ENCODE peak calls at places on chromosomes 2 and 18, in seven cellular contexts. H is mammary epithelial cell; W is SK-N-SH; D is tibial artery; P is H9; I is CD4-positive, alpha-beta memory T cell; T is uterus. X is an unnamed sample. For H3K4me1, the result is how much of the 10 kb centered on the place peaks cover.

GRCh38 chr2:100250645-100251044 is 71.7 kb downstream of the LONRF2 start:
- DNase-seq in H (no peak), W (no peak), D (no peak), P (no peak), I (no peak), T (no peak), X (no peak)

GRCh38 chr2:221502270-221502973 is 69.7 kb downstream of the EPHA4 start:
- DNase-seq in H (peak), W (no peak), D (no peak), P (no peak), I (no peak), T (no peak), X (no peak)

GRCh38 chr2:207640661-207641060 is 15.5 kb upstream of the METTL21A start:
- DNase-seq in H (no peak), W (no peak), D (no peak), P (no peak), I (no peak), T (no peak), X (no peak)

GRCh38 chr18:58838946-58839345 is 25.7 kb upstream of the ZNF532 start:
- DNase-seq in H (no peak), W (no peak), D (no peak), P (no peak), I (no peak), T (no peak), X (no peak)

GRCh38 chr2:200276472-200276871 is 30.0 kb upstream of the SPATS2L start:
- DNase-seq in H (no peak), W (no peak), D (no peak), P (no peak), I (no peak), T (no peak), X (no peak)

GRCh38 chr2:25567406-25567805 is 106.0 kb downstream of the DTNB start:
- DNase-seq in H (peak), W (peak), D (no peak), P (no peak), I (no peak), T (no peak), X (no peak)

GRCh38 chr2:20930928-20931327 is 108.0 kb upstream of the LDAH start:
- DNase-seq in H (peak), W (no peak), D (no peak), P (no peak), I (no peak), T (no peak), X (no peak)

GRCh38 chr18:79399275-79400081 is 3.7 kb downstream of the NFATC1 start:
- DNase-seq in H (no peak), W (no peak), D (no peak), P (no peak), I (peak), T (no peak), X (no peak)

GRCh38 chr18:23969664-23970063 is 44.9 kb upstream of the TTC39C start:
- DNase-seq in H (no peak), W (no peak), D (no peak), P (no peak), I (no peak), T (no peak), X (no peak)

GRCh38 chr2:137262600-137262999 is 497.3 kb downstream of the THSD7B start:
- DNase-seq in H (no peak), W (no peak), D (no peak), P (peak), I (no peak), T (no peak), X (no peak)

GRCh38 chr2:117856415-117857210 is 42.1 kb downstream of the DDX18 start:
- DNase-seq in H (peak), W (no peak), D (no peak), P (no peak), I (no peak), T (no peak), X (no peak)

GRCh38 chr18:36078751-36079529 is 11.6 kb upstream of the RPRD1A start:
- DNase-seq in H (peak), W (no peak), D (no peak), P (no peak), I (no peak), T (no peak), X (no peak)

GRCh38 chr2:130313812-130314334 is 28.8 kb upstream of the IMP4 start:
- DNase-seq in H (no peak), W (no peak), D (no peak), P (no peak), I (no peak), T (no peak), X (no peak)

GRCh38 chr18:45415614-45416013 is 199.7 kb upstream of the SLC14A2 start:
- DNase-seq in H (no peak), W (no peak), D (no peak), P (peak), I (no peak), T (no peak), X (no peak)

GRCh38 chr2:187873132-187873531 is 318.9 kb upstream of the TFPI start:
- DNase-seq in H (no peak), W (no peak), D (no peak), P (no peak), I (no peak), T (no peak), X (no peak)

GRCh38 chr2:27996156-27996920 is 105.8 kb downstream of the BABAM2 start:
- DNase-seq in H (no peak), W (no peak), D (no peak), P (no peak), I (no peak), T (no peak), X (no peak)

GRCh38 chr2:197891897-197892442 is 87.6 kb downstream of the PLCL1 start:
- DNase-seq in H (no peak), W (no peak), D (no peak), P (no peak), I (peak), T (no peak), X (no peak)
- H3K4me1 ChIP-seq in H (under half), W (under half), D (under half), P (under half), I (half or more), T (under half), X (under half)

GRCh38 chr2:23520256-23520655 is 135.3 kb downstream of the KLHL29 start:
- DNase-seq in H (peak), W (no peak), D (no peak), P (no peak), I (no peak), T (no peak), X (no peak)

GRCh38 chr2:23516546-23517256 is 131.7 kb downstream of the KLHL29 start:
- DNase-seq in H (no peak), W (no peak), D (no peak), P (no peak), I (no peak), T (no peak), X (no peak)

GRCh38 chr2:23519334-23519651 is 134.3 kb downstream of the KLHL29 start:
- DNase-seq in H (no peak), W (no peak), D (peak), P (no peak), I (no peak), T (no peak), X (no peak)

GRCh38 chr2:23521060-23521459 is 136.1 kb downstream of the KLHL29 start:
- DNase-seq in H (no peak), W (no peak), D (no peak), P (no peak), I (no peak), T (no peak), X (no peak)

GRCh38 chr2:23518481-23519333 is 133.7 kb downstream of the KLHL29 start:
- DNase-seq in H (no peak), W (no peak), D (no peak), P (no peak), I (no peak), T (no peak), X (no peak)
- H3K4me1 ChIP-seq in H (under half), W (under half), D (under half), P (under half), I (under half), T (under half), X (under half)

GRCh38 chr2:98910349-98911125 is 25.5 kb downstream of the CRACDL start:
- DNase-seq in H (no peak), W (no peak), D (peak), P (no peak), I (no peak), T (no peak), X (no peak)

GRCh38 chr2:98909381-98910211 is 26.4 kb downstream of the CRACDL start:
- DNase-seq in H (peak), W (peak), D (peak), P (peak), I (no peak), T (no peak), X (peak)

GRCh38 chr2:98907385-98907784 is 28.6 kb downstream of the CRACDL start:
- DNase-seq in H (no peak), W (no peak), D (peak), P (no peak), I (no peak), T (no peak), X (no peak)

GRCh38 chr2:98907966-98908905 is 27.8 kb downstream of the CRACDL start:
- DNase-seq in H (peak), W (peak), D (peak), P (no peak), I (no peak), T (no peak), X (no peak)

DNA sequence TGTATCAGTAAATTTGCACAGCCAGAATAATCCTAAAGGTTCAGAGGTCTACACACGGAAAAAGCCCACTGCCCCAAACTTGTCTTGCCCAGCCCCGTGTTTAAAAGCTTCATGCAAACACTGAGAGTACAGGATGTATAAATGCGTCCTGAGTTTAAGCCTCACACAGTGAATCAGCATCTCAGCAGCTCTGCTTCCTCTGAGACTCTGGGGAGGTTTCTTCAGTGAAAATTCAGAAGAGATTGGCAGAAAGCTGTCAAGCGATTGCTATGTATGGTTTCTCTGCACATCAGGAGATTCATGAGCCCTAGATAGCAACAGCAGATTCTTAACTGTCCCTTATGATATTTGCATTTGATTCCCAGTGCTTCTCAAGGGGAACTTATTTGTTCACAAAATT is 27.1 kb downstream of the CRACDL start:
- DNase-seq in H (peak), W (no peak), D (peak), P (no peak), I (no peak), T (no peak), X (no peak)
- H3K4me1 ChIP-seq in H (half or more), W (under half), D (under half), P (under half), I (under half), T (under half), X (under half)

GRCh38 chr18:8506251-8507049 is 102.8 kb upstream of the RAB12 start:
- DNase-seq in H (no peak), W (no peak), D (peak), P (no peak), I (no peak), T (no peak), X (no peak)

GRCh38 chr18:8504451-8504850 is 104.8 kb upstream of the RAB12 start:
- DNase-seq in H (no peak), W (no peak), D (peak), P (no peak), I (no peak), T (no peak), X (no peak)

GRCh38 chr18:8505036-8505435 is 104.2 kb upstream of the RAB12 start:
- DNase-seq in H (no peak), W (peak), D (peak), P (no peak), I (no peak), T (no peak), X (no peak)

GRCh38 chr18:8501044-8501443 is 108.2 kb upstream of the RAB12 start:
- DNase-seq in H (no peak), W (no peak), D (peak), P (no peak), I (no peak), T (no peak), X (peak)

DNA sequence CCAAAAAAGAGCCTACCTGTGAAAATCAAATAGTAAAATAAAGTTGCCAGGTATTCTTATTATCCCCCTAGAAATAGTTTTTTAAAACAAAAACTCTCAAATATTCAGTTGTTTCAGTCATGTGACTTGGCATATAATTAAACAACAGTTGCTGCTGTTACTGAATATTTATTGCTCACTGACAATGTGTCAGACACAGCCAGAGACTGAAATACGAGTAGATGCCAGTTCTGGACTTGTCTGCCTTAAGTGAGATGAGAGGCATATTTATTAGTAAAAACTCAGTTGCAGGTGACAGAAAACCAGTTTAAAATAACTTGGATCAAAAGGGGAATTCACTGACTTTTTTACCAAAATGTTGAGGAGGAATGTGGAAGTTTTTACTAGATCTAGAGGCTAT is 106.0 kb upstream of the RAB12 start:
- DNase-seq in H (no peak), W (no peak), D (no peak), P (no peak), I (no peak), T (no peak), X (no peak)
- H3K4me1 ChIP-seq in H (under half), W (under half), D (under half), P (under half), I (under half), T (under half), X (under half)

X was measured in BE2C.